ENCODE peak calls at places on chromosomes 4 and X, in seven cellular contexts. One of them, this sample, is unnamed.

GRCh38 chr4:166301266-166301665 is 428.2 kb downstream of the TLL1 start:
- DNase-seq in A549: no peak
- DNase-seq in GM13977: no peak
- DNase-seq in choroid plexus epithelial cell: peak
- DNase-seq in neural crest cell: no peak
- DNase-seq in pancreas: no peak
- DNase-seq in right atrium auricular region: no peak
- DNase-seq in this sample: no peak

GRCh38 chr4:188439641-188440311 is 300.5 kb downstream of the TRIML1 start:
- DNase-seq in A549: no peak
- DNase-seq in GM13977: no peak
- DNase-seq in choroid plexus epithelial cell: no peak
- DNase-seq in neural crest cell: no peak
- DNase-seq in pancreas: peak
- DNase-seq in right atrium auricular region: no peak
- DNase-seq in this sample: no peak

GRCh38 chrX:94053575-94053974 is 379.6 kb downstream of the FAM133A start:
- DNase-seq in A549: no peak
- DNase-seq in GM13977: no peak
- DNase-seq in choroid plexus epithelial cell: no peak
- DNase-seq in neural crest cell: no peak
- DNase-seq in pancreas: no peak
- DNase-seq in right atrium auricular region: no peak
- DNase-seq in this sample: no peak

GRCh38 chrX:85109235-85109634 is 105.6 kb downstream of the APOOL start:
- DNase-seq in A549: peak
- DNase-seq in GM13977: peak
- DNase-seq in choroid plexus epithelial cell: peak
- DNase-seq in neural crest cell: no peak
- DNase-seq in pancreas: no peak
- DNase-seq in right atrium auricular region: no peak
- DNase-seq in this sample: peak

GRCh38 chrX:3219231-3219630 is 127.2 kb downstream of the MXRA5 start:
- DNase-seq in A549: no peak
- DNase-seq in GM13977: no peak
- DNase-seq in choroid plexus epithelial cell: no peak
- DNase-seq in neural crest cell: no peak
- DNase-seq in pancreas: no peak
- DNase-seq in right atrium auricular region: no peak
- DNase-seq in this sample: no peak

GRCh38 chr4:86594559-86595425 is 677 bp downstream of the PTPN13 start:
- DNase-seq in A549: peak
- DNase-seq in GM13977: peak
- DNase-seq in choroid plexus epithelial cell: peak
- DNase-seq in neural crest cell: no peak
- DNase-seq in pancreas: peak
- DNase-seq in right atrium auricular region: peak
- DNase-seq in this sample: peak

GRCh38 chrX:136767104-136767941 is 13.4 kb downstream of the ARHGEF6 start:
- DNase-seq in A549: peak
- DNase-seq in GM13977: peak
- DNase-seq in choroid plexus epithelial cell: peak
- DNase-seq in neural crest cell: peak
- DNase-seq in pancreas: peak
- DNase-seq in right atrium auricular region: no peak
- DNase-seq in this sample: peak

GRCh38 chrX:134849390-134849789 is 141.4 kb upstream of the SMIM10 start:
- DNase-seq in A549: no peak
- DNase-seq in GM13977: no peak
- DNase-seq in choroid plexus epithelial cell: peak
- DNase-seq in neural crest cell: no peak
- DNase-seq in pancreas: no peak
- DNase-seq in right atrium auricular region: no peak
- DNase-seq in this sample: no peak

GRCh38 chr4:13627185-13627605 is 330 bp downstream of the BOD1L1 start:
- DNase-seq in A549: no peak
- DNase-seq in GM13977: no peak
- DNase-seq in choroid plexus epithelial cell: no peak
- DNase-seq in neural crest cell: no peak
- DNase-seq in pancreas: no peak
- DNase-seq in right atrium auricular region: no peak
- DNase-seq in this sample: no peak

GRCh38 chrX:137550561-137551305 is 15.2 kb upstream of the ZIC3 start:
- DNase-seq in A549: no peak
- DNase-seq in GM13977: no peak
- DNase-seq in choroid plexus epithelial cell: no peak
- DNase-seq in neural crest cell: no peak
- DNase-seq in pancreas: no peak
- DNase-seq in right atrium auricular region: no peak
- DNase-seq in this sample: no peak

GRCh38 chr4:11741190-11741652 is 312.5 kb upstream of the HS3ST1 start:
- DNase-seq in A549: no peak
- DNase-seq in GM13977: no peak
- DNase-seq in choroid plexus epithelial cell: peak
- DNase-seq in neural crest cell: no peak
- DNase-seq in pancreas: no peak
- DNase-seq in right atrium auricular region: no peak
- DNase-seq in this sample: no peak

GRCh38 chr4:78324625-78325024 is 226.9 kb upstream of the ANXA3 start:
- DNase-seq in A549: no peak
- DNase-seq in GM13977: no peak
- DNase-seq in choroid plexus epithelial cell: no peak
- DNase-seq in neural crest cell: no peak
- DNase-seq in pancreas: no peak
- DNase-seq in right atrium auricular region: no peak
- DNase-seq in this sample: no peak

GRCh38 chr4:64125354-64125753 is 283.9 kb downstream of the TECRL start:
- DNase-seq in A549: no peak
- DNase-seq in GM13977: no peak
- DNase-seq in choroid plexus epithelial cell: no peak
- DNase-seq in neural crest cell: no peak
- DNase-seq in pancreas: no peak
- DNase-seq in right atrium auricular region: no peak
- DNase-seq in this sample: no peak

GRCh38 chr4:142567199-142567598 is 278.9 kb downstream of the INPP4B start:
- DNase-seq in A549: peak
- DNase-seq in GM13977: no peak
- DNase-seq in choroid plexus epithelial cell: no peak
- DNase-seq in neural crest cell: no peak
- DNase-seq in pancreas: no peak
- DNase-seq in right atrium auricular region: no peak
- DNase-seq in this sample: no peak
- TF ChIP-seq CTCF in A549: peak
- TF ChIP-seq CTCF in GM13977: no peak
- TF ChIP-seq CTCF in choroid plexus epithelial cell: peak
- TF ChIP-seq CTCF in neural crest cell: no peak
- TF ChIP-seq CTCF in pancreas: no peak
- TF ChIP-seq CTCF in right atrium auricular region: no peak
- TF ChIP-seq CTCF in this sample: no peak

DNA sequence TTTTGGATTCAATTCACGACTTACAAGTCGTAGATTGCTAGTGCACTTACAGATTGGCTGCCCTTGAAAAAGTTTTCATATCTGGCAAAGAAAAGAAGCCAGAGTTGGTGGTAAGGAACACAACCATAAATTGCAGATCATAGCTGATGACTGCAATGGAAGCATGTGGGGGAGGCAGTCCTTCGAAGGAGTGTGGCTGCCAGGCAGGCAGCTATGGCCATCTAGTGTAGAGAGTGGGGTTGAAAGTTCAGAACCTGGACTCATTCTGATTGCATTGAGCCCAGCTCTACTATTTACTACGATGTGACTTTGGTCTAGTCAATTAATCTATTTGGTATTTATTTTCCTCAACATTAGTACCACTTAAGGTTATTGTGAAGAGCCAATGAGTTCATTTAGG is 4.5 kb downstream of the GPM6A start:
- DNase-seq in A549: no peak
- DNase-seq in GM13977: no peak
- DNase-seq in choroid plexus epithelial cell: no peak
- DNase-seq in neural crest cell: no peak
- DNase-seq in pancreas: no peak
- DNase-seq in right atrium auricular region: no peak
- DNase-seq in this sample: no peak
- TF ChIP-seq CTCF in A549: no peak
- TF ChIP-seq CTCF in GM13977: no peak
- TF ChIP-seq CTCF in choroid plexus epithelial cell: no peak
- TF ChIP-seq CTCF in neural crest cell: no peak
- TF ChIP-seq CTCF in pancreas: no peak
- TF ChIP-seq CTCF in right atrium auricular region: no peak
- TF ChIP-seq CTCF in this sample: no peak

DNA sequence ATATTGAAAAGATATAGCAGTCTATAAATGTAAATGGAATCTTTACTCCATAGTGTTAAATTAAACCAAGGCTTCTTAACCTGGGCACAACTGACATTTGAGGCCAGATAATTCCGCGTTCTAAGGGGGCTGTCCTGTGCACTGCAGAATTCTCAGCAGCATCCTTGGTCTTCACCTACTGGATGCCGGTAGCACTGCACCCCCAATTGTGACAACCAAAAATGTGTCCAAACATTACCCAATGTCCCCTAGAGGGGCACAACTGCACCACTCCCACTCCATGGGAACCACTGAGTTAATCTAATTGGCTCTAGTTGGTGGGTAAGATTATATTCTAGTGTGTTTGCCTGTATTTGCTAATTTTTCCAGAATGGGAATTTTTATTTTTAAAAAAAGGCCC is 16.6 kb downstream of the AP1S2 start:
- DNase-seq in A549: peak
- DNase-seq in GM13977: no peak
- DNase-seq in choroid plexus epithelial cell: no peak
- DNase-seq in neural crest cell: peak
- DNase-seq in pancreas: no peak
- DNase-seq in right atrium auricular region: no peak
- DNase-seq in this sample: no peak
- TF ChIP-seq CTCF in A549: no peak
- TF ChIP-seq CTCF in GM13977: peak
- TF ChIP-seq CTCF in choroid plexus epithelial cell: peak
- TF ChIP-seq CTCF in neural crest cell: peak
- TF ChIP-seq CTCF in pancreas: no peak
- TF ChIP-seq CTCF in right atrium auricular region: peak
- TF ChIP-seq CTCF in this sample: no peak

GRCh38 chrX:107714196-107714811 is 61.3 kb downstream of the TSC22D3 start:
- DNase-seq in A549: no peak
- DNase-seq in GM13977: no peak
- DNase-seq in choroid plexus epithelial cell: peak
- DNase-seq in neural crest cell: no peak
- DNase-seq in pancreas: no peak
- DNase-seq in right atrium auricular region: no peak
- DNase-seq in this sample: no peak
- TF ChIP-seq CTCF in A549: no peak
- TF ChIP-seq CTCF in GM13977: no peak
- TF ChIP-seq CTCF in choroid plexus epithelial cell: peak
- TF ChIP-seq CTCF in neural crest cell: no peak
- TF ChIP-seq CTCF in pancreas: no peak
- TF ChIP-seq CTCF in right atrium auricular region: no peak
- TF ChIP-seq CTCF in this sample: no peak

GRCh38 chr4:125762537-125762936 is 447.8 kb downstream of the FAT4 start:
- DNase-seq in A549: no peak
- DNase-seq in GM13977: no peak
- DNase-seq in choroid plexus epithelial cell: peak
- DNase-seq in neural crest cell: no peak
- DNase-seq in pancreas: no peak
- DNase-seq in right atrium auricular region: no peak
- DNase-seq in this sample: no peak
- TF ChIP-seq CTCF in A549: peak
- TF ChIP-seq CTCF in GM13977: no peak
- TF ChIP-seq CTCF in choroid plexus epithelial cell: peak
- TF ChIP-seq CTCF in neural crest cell: peak
- TF ChIP-seq CTCF in pancreas: no peak
- TF ChIP-seq CTCF in right atrium auricular region: peak
- TF ChIP-seq CTCF in this sample: no peak

GRCh38 chr4:182306792-182307507 is 63.7 kb downstream of the TENM3 start:
- DNase-seq in A549: no peak
- DNase-seq in GM13977: no peak
- DNase-seq in choroid plexus epithelial cell: peak
- DNase-seq in neural crest cell: no peak
- DNase-seq in pancreas: no peak
- DNase-seq in right atrium auricular region: no peak
- DNase-seq in this sample: no peak
- TF ChIP-seq CTCF in A549: peak
- TF ChIP-seq CTCF in GM13977: no peak
- TF ChIP-seq CTCF in choroid plexus epithelial cell: peak
- TF ChIP-seq CTCF in neural crest cell: no peak
- TF ChIP-seq CTCF in pancreas: no peak
- TF ChIP-seq CTCF in right atrium auricular region: peak
- TF ChIP-seq CTCF in this sample: no peak

This sample was measured in GM10248.